ENCODE peak calls at places on chromosomes 5 and 9, in ten cellular contexts. G is AG09319, V is right atrium auricular region, L is AG08396, C is 8988T, P is C1 segment of cervical spinal cord, T is COLO829, K is foreskin fibroblast, U is ELF-1, M is SJSA1. N is an unnamed sample.

GRCh38 chr9:86807577-86807976 is 139.7 kb downstream of the GAS1 start:
- DNase-seq in P (no peak), C (no peak), M (peak; percentile 69), V (peak; percentile 62), U (peak; percentile 34), L (no peak), G (no peak), K (no peak), T (no peak), N (no peak)

GRCh38 chr5:484556-484955 is 39.7 kb downstream of the SLC9A3 start:
- DNase-seq in U (no peak), C (no peak), K (no peak), G (no peak), T (no peak), L (no peak), V (no peak), M (no peak), P (no peak), N (no peak)

GRCh38 chr9:112665347-112665746 is 52.6 kb downstream of the INIP start:
- DNase-seq in P (no peak), V (no peak), L (peak; percentile 15), C (no peak), T (no peak), U (no peak), K (peak; percentile 14), M (no peak), G (no peak), N (peak; percentile 27)

GRCh38 chr9:37992924-37993349 is 76.1 kb downstream of the SHB start:
- DNase-seq in V (no peak), K (no peak), C (no peak), P (no peak), M (no peak), G (no peak), U (no peak), T (no peak), L (no peak), N (no peak)

GRCh38 chr9:120531683-120532300 is 48.2 kb downstream of the CDK5RAP2 start:
- DNase-seq in M (no peak), U (peak; percentile 22), P (no peak), T (peak; percentile 34), V (no peak), K (no peak), C (peak; percentile 20), G (no peak), L (peak; percentile 35), N (peak; percentile 40)

GRCh38 chr9:129075996-129076639 is 4.8 kb upstream of the DOLPP1 start:
- DNase-seq in K (no peak), M (no peak), C (no peak), L (no peak), V (no peak), T (no peak), P (no peak), U (no peak), G (no peak), N (no peak)

GRCh38 chr5:14881826-14882225 is 10.2 kb upstream of the ANKH start:
- DNase-seq in P (no peak), M (no peak), K (no peak), L (no peak), T (no peak), G (no peak), V (no peak), U (no peak), C (no peak), N (no peak)

GRCh38 chr5:24535646-24536045 is 109.1 kb downstream of the CDH10 start:
- DNase-seq in C (no peak), V (no peak), P (no peak), G (no peak), K (no peak), U (no peak), M (no peak), L (no peak), T (no peak), N (peak; percentile 14)

GRCh38 chr5:89303033-89303480 is 420.1 kb upstream of the MEF2C start:
- DNase-seq in V (no peak), P (no peak), M (no peak), T (no peak), U (no peak), K (no peak), G (no peak), C (no peak), L (no peak), N (no peak)

GRCh38 chr5:172607213-172607793 is 33.8 kb upstream of the NEURL1B start:
- DNase-seq in T (no peak), G (no peak), K (no peak), C (no peak), V (peak; percentile 91), P (no peak), U (no peak), M (no peak), L (no peak), N (no peak)

GRCh38 chr9:129174724-129175514 is 3.1 kb downstream of the IER5L start:
- DNase-seq in G (peak; percentile 91), L (peak; percentile 92), T (peak; percentile 87), P (peak; percentile 36), C (peak; percentile 96), V (peak; percentile 90), K (peak; percentile 94), M (peak; percentile 92), U (peak; percentile 72), N (peak; percentile 81)

GRCh38 chr9:34558911-34559615 is 30.5 kb downstream of the CNTFR start:
- DNase-seq in L (no peak), G (no peak), T (no peak), K (no peak), U (peak; percentile 48), M (no peak), P (no peak), C (no peak), V (no peak), N (no peak)

GRCh38 chr5:176844706-176845391 is 34.5 kb downstream of the UNC5A start:
- DNase-seq in K (no peak), V (no peak), T (no peak), M (no peak), C (peak; percentile 88), G (no peak), P (no peak), U (no peak), L (no peak), N (peak; percentile 46)

GRCh38 chr5:116771466-116772151 is 197.0 kb upstream of the SEMA6A start:
- DNase-seq in U (peak; percentile 60), V (no peak), P (no peak), C (no peak), G (no peak), M (peak; percentile 61), T (peak; percentile 62), L (no peak), K (no peak), N (no peak)

GRCh38 chr9:972512-973294 is 3.8 kb upstream of the DMRT3 start:
- DNase-seq in L (no peak), C (no peak), V (no peak), M (no peak), K (no peak), T (no peak), P (no peak), U (peak; percentile 8), G (no peak), N (no peak)

GRCh38 chr5:168086104-168086610 is 205.3 kb upstream of the WWC1 start:
- DNase-seq in K (peak; percentile 21), G (no peak), L (no peak), P (no peak), C (no peak), T (no peak), U (no peak), M (peak; percentile 92), V (no peak), N (peak; percentile 74)

GRCh38 chr9:92350129-92350739 is 24.5 kb downstream of the CENPP start:
- DNase-seq in K (peak; percentile 50), P (no peak), G (peak; percentile 38), V (no peak), U (no peak), L (no peak), C (no peak), T (no peak), M (no peak), N (no peak)

GRCh38 chr5:54186912-54187445 is 123.4 kb downstream of the ARL15 start:
- DNase-seq in V (no peak), K (no peak), L (no peak), U (no peak), T (no peak), P (no peak), G (no peak), M (no peak), C (no peak), N (no peak)

GRCh38 chr5:56206126-56206525 is 27.0 kb downstream of the ANKRD55 start:
- DNase-seq in M (no peak), T (no peak), K (peak; percentile 22), U (no peak), V (no peak), G (no peak), C (no peak), L (peak; percentile 41), P (no peak), N (no peak)

GRCh38 chr9:90838098-90838497 is 36.5 kb downstream of the SYK start:
- DNase-seq in L (no peak), G (no peak), K (no peak), T (no peak), U (no peak), P (no peak), M (no peak), V (no peak), C (no peak), N (no peak)

GRCh38 chr5:172370648-172371248 is 83.6 kb downstream of the SH3PXD2B start:
- DNase-seq in M (no peak), V (no peak), P (no peak), G (peak; percentile 12), T (peak; percentile 8), U (peak; percentile 22), L (peak; percentile 31), C (no peak), K (peak; percentile 44), N (peak; percentile 38)

GRCh38 chr9:76580188-76580587 is 121.2 kb downstream of the GCNT1 start:
- DNase-seq in M (no peak), P (no peak), V (peak; percentile 52), G (no peak), L (no peak), U (no peak), C (no peak), T (no peak), K (no peak), N (no peak)

GRCh38 chr5:125750538-125751186 is 672.5 kb upstream of the GRAMD2B start:
- DNase-seq in G (no peak), M (no peak), U (no peak), V (no peak), L (no peak), P (no peak), K (no peak), T (no peak), C (no peak), N (no peak)

GRCh38 chr5:2626572-2626971 is 124.9 kb downstream of the IRX2 start:
- DNase-seq in U (no peak), G (no peak), C (no peak), M (no peak), L (no peak), V (no peak), K (no peak), P (no peak), T (no peak), N (no peak)

N was measured in ACHN.